ENCODE peak calls at places on chromosome 15, in nine cellular contexts. One of them, this sample, is unnamed.

GRCh38 chr15:66830358-66830757 is 128.3 kb downstream of the SMAD6 start:
- DNase-seq in heart left ventricle: peak; percentile 86
- DNase-seq in A549: peak; percentile 32
- DNase-seq in esophagus squamous epithelium: no peak
- DNase-seq in fibroblast of pulmonary artery: peak; percentile 70
- DNase-seq in choroid plexus epithelial cell: peak; percentile 51
- DNase-seq in colonic mucosa: no peak
- DNase-seq in GM12878: no peak
- DNase-seq in upper lobe of right lung: peak; percentile 57
- DNase-seq in this sample: peak; percentile 93

GRCh38 chr15:32029862-32030781 is at the start of gene CHRNA7:
- DNase-seq in heart left ventricle: peak; percentile 72
- DNase-seq in A549: peak; percentile 63
- DNase-seq in esophagus squamous epithelium: no peak
- DNase-seq in fibroblast of pulmonary artery: peak; percentile 6
- DNase-seq in choroid plexus epithelial cell: peak; percentile 4
- DNase-seq in colonic mucosa: peak; percentile 70
- DNase-seq in GM12878: no peak
- DNase-seq in upper lobe of right lung: peak; percentile 86
- DNase-seq in this sample: peak; percentile 27

GRCh38 chr15:95227235-95227634 is 995.9 kb downstream of the MCTP2 start:
- DNase-seq in heart left ventricle: no peak
- DNase-seq in A549: no peak
- DNase-seq in esophagus squamous epithelium: no peak
- DNase-seq in fibroblast of pulmonary artery: no peak
- DNase-seq in choroid plexus epithelial cell: no peak
- DNase-seq in colonic mucosa: no peak
- DNase-seq in GM12878: no peak
- DNase-seq in upper lobe of right lung: no peak
- DNase-seq in this sample: peak; percentile 89

GRCh38 chr15:65163041-65163440 is 22.1 kb downstream of the CLPX start:
- DNase-seq in heart left ventricle: no peak
- DNase-seq in A549: no peak
- DNase-seq in esophagus squamous epithelium: no peak
- DNase-seq in fibroblast of pulmonary artery: no peak
- DNase-seq in choroid plexus epithelial cell: no peak
- DNase-seq in colonic mucosa: no peak
- DNase-seq in GM12878: no peak
- DNase-seq in upper lobe of right lung: no peak
- DNase-seq in this sample: no peak

GRCh38 chr15:52227456-52227855 is 36.3 kb upstream of the GNB5 start:
- DNase-seq in heart left ventricle: peak; percentile 58
- DNase-seq in A549: peak; percentile 87
- DNase-seq in esophagus squamous epithelium: no peak
- DNase-seq in fibroblast of pulmonary artery: peak; percentile 91
- DNase-seq in choroid plexus epithelial cell: peak; percentile 94
- DNase-seq in colonic mucosa: peak; percentile 71
- DNase-seq in GM12878: peak; percentile 66
- DNase-seq in upper lobe of right lung: no peak
- DNase-seq in this sample: peak; percentile 89

GRCh38 chr15:34795267-34796081 is at the start of gene ACTC1:
- DNase-seq in heart left ventricle: peak; percentile 94
- DNase-seq in A549: peak; percentile 21
- DNase-seq in esophagus squamous epithelium: no peak
- DNase-seq in fibroblast of pulmonary artery: peak; percentile 39
- DNase-seq in choroid plexus epithelial cell: peak; percentile 37
- DNase-seq in colonic mucosa: no peak
- DNase-seq in GM12878: no peak
- DNase-seq in upper lobe of right lung: peak; percentile 69
- DNase-seq in this sample: peak; percentile 54

GRCh38 chr15:68924866-68925599 is 5.3 kb upstream of the SPESP1 start:
- DNase-seq in heart left ventricle: peak; percentile 78
- DNase-seq in A549: peak; percentile 78
- DNase-seq in esophagus squamous epithelium: no peak
- DNase-seq in fibroblast of pulmonary artery: peak; percentile 79
- DNase-seq in choroid plexus epithelial cell: peak; percentile 87
- DNase-seq in colonic mucosa: peak; percentile 65
- DNase-seq in GM12878: peak; percentile 20
- DNase-seq in upper lobe of right lung: peak; percentile 82
- DNase-seq in this sample: peak; percentile 76

GRCh38 chr15:62958528-62958927 is 84.0 kb upstream of the TPM1 start:
- DNase-seq in heart left ventricle: peak; percentile 69
- DNase-seq in A549: no peak
- DNase-seq in esophagus squamous epithelium: no peak
- DNase-seq in fibroblast of pulmonary artery: no peak
- DNase-seq in choroid plexus epithelial cell: no peak
- DNase-seq in colonic mucosa: no peak
- DNase-seq in GM12878: no peak
- DNase-seq in upper lobe of right lung: no peak
- DNase-seq in this sample: no peak

GRCh38 chr15:27327467-27328045 is 356.6 kb downstream of the GABRG3 start:
- DNase-seq in heart left ventricle: no peak
- DNase-seq in A549: no peak
- DNase-seq in esophagus squamous epithelium: no peak
- DNase-seq in fibroblast of pulmonary artery: no peak
- DNase-seq in choroid plexus epithelial cell: no peak
- DNase-seq in colonic mucosa: no peak
- DNase-seq in GM12878: no peak
- DNase-seq in upper lobe of right lung: no peak
- DNase-seq in this sample: no peak

GRCh38 chr15:75067123-75067854 is 43.9 kb downstream of the PPCDC start:
- DNase-seq in heart left ventricle: no peak
- DNase-seq in A549: no peak
- DNase-seq in esophagus squamous epithelium: no peak
- DNase-seq in fibroblast of pulmonary artery: peak; percentile 41
- DNase-seq in choroid plexus epithelial cell: peak; percentile 62
- DNase-seq in colonic mucosa: no peak
- DNase-seq in GM12878: no peak
- DNase-seq in upper lobe of right lung: no peak
- DNase-seq in this sample: peak; percentile 59
- H3K4me3 ChIP-seq in heart left ventricle: no peak overlapping the region
- H3K4me3 ChIP-seq in A549: no peak overlapping the region
- H3K4me3 ChIP-seq in esophagus squamous epithelium: no peak overlapping the region
- H3K4me3 ChIP-seq in fibroblast of pulmonary artery: no peak overlapping the region
- H3K4me3 ChIP-seq in choroid plexus epithelial cell: no peak overlapping the region
- H3K4me3 ChIP-seq in colonic mucosa: no peak overlapping the region
- H3K4me3 ChIP-seq in GM12878: no peak overlapping the region
- H3K4me3 ChIP-seq in upper lobe of right lung: no peak overlapping the region
- H3K4me3 ChIP-seq in this sample: no peak overlapping the region

DNA sequence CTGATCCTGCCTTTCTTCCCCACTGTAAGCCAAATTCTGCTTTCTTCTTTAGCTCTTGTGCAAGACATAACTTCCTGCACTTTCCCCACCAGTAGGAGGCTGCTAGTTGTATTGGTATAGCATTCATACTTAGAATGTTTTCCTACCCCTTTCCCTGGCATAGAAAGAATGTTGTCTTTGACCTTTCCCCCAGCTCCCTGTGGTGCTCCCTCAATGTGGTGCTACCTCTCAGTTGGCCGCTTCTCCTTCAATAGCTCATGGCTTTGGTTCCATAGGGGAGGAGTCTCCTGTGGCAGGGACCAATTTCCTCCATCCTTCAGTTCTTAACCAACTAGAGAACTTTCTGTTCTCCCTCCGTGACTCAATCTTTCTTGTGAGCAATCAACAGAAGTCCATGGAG is 67.5 kb upstream of the AKAP13 start:
- DNase-seq in heart left ventricle: no peak
- DNase-seq in A549: no peak
- DNase-seq in esophagus squamous epithelium: no peak
- DNase-seq in fibroblast of pulmonary artery: peak; percentile 76
- DNase-seq in choroid plexus epithelial cell: peak; percentile 96
- DNase-seq in colonic mucosa: no peak
- DNase-seq in GM12878: no peak
- DNase-seq in upper lobe of right lung: no peak
- DNase-seq in this sample: no peak
- TF ChIP-seq CTCF in heart left ventricle: no peak
- TF ChIP-seq CTCF in A549: no peak
- TF ChIP-seq CTCF in esophagus squamous epithelium: no peak
- TF ChIP-seq CTCF in fibroblast of pulmonary artery: peak; percentile 57
- TF ChIP-seq CTCF in choroid plexus epithelial cell: peak; percentile 62
- TF ChIP-seq CTCF in colonic mucosa: no peak
- TF ChIP-seq CTCF in GM12878: peak; percentile 20
- TF ChIP-seq CTCF in upper lobe of right lung: peak; percentile 5
- TF ChIP-seq CTCF in this sample: peak; percentile 9

GRCh38 chr15:80058044-80058443 is 1.4 kb upstream of the ZFAND6 start:
- DNase-seq in heart left ventricle: no peak
- DNase-seq in A549: no peak
- DNase-seq in esophagus squamous epithelium: no peak
- DNase-seq in fibroblast of pulmonary artery: no peak
- DNase-seq in choroid plexus epithelial cell: no peak
- DNase-seq in colonic mucosa: no peak
- DNase-seq in GM12878: no peak
- DNase-seq in upper lobe of right lung: no peak
- DNase-seq in this sample: no peak

GRCh38 chr15:80066912-80067311 is 7.4 kb downstream of the ZFAND6 start:
- DNase-seq in heart left ventricle: no peak
- DNase-seq in A549: no peak
- DNase-seq in esophagus squamous epithelium: no peak
- DNase-seq in fibroblast of pulmonary artery: no peak
- DNase-seq in choroid plexus epithelial cell: no peak
- DNase-seq in colonic mucosa: no peak
- DNase-seq in GM12878: no peak
- DNase-seq in upper lobe of right lung: no peak
- DNase-seq in this sample: no peak

GRCh38 chr15:80059786-80060489 is 462 bp downstream of the ZFAND6 start:
- DNase-seq in heart left ventricle: no peak
- DNase-seq in A549: peak; percentile 62
- DNase-seq in esophagus squamous epithelium: no peak
- DNase-seq in fibroblast of pulmonary artery: peak; percentile 22
- DNase-seq in choroid plexus epithelial cell: peak; percentile 33
- DNase-seq in colonic mucosa: peak; percentile 49
- DNase-seq in GM12878: no peak
- DNase-seq in upper lobe of right lung: no peak
- DNase-seq in this sample: peak; percentile 55

GRCh38 chr15:80058851-80059785 is at the start of gene ZFAND6:
- DNase-seq in heart left ventricle: peak; percentile 97
- DNase-seq in A549: peak; percentile 94
- DNase-seq in esophagus squamous epithelium: peak; percentile 71
- DNase-seq in fibroblast of pulmonary artery: peak; percentile 91
- DNase-seq in choroid plexus epithelial cell: peak; percentile 94
- DNase-seq in colonic mucosa: peak; percentile 97
- DNase-seq in GM12878: peak; percentile 74
- DNase-seq in upper lobe of right lung: peak; percentile 98
- DNase-seq in this sample: peak; percentile 96

GRCh38 chr15:80061581-80061980 is 2.1 kb downstream of the ZFAND6 start:
- DNase-seq in heart left ventricle: no peak
- DNase-seq in A549: no peak
- DNase-seq in esophagus squamous epithelium: no peak
- DNase-seq in fibroblast of pulmonary artery: peak; percentile 31
- DNase-seq in choroid plexus epithelial cell: peak; percentile 61
- DNase-seq in colonic mucosa: no peak
- DNase-seq in GM12878: no peak
- DNase-seq in upper lobe of right lung: no peak
- DNase-seq in this sample: peak; percentile 26
- H3K4me3 ChIP-seq in heart left ventricle: peak overlapping the region; percentile 95
- H3K4me3 ChIP-seq in A549: peak overlapping the region; percentile 80
- H3K4me3 ChIP-seq in esophagus squamous epithelium: no peak overlapping the region
- H3K4me3 ChIP-seq in fibroblast of pulmonary artery: peak overlapping the region; percentile 68
- H3K4me3 ChIP-seq in choroid plexus epithelial cell: peak overlapping the region; percentile 72
- H3K4me3 ChIP-seq in colonic mucosa: peak overlapping the region; percentile 85
- H3K4me3 ChIP-seq in GM12878: peak overlapping the region; percentile 98
- H3K4me3 ChIP-seq in upper lobe of right lung: peak overlapping the region; percentile 65
- H3K4me3 ChIP-seq in this sample: peak overlapping the region; percentile 66

DNA sequence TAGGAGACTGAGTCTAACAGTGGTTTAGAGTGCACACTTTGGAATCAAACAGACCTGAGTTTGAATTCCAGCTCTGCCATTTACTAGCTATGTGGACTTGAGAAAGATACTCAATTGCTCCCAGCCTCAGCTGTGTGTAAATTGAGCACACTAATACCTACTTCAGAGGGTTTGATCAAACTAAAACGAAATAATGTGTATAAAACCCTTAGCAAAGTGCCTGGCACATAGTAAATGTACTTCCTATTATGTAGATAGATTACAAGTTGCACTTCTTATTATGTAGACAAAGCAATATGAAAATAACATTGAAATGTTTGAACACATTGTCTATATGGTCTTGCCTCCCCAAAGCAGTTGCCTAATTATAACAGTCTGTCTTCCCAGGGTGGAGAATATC is 180.6 kb downstream of the ANXA2 start:
- DNase-seq in heart left ventricle: no peak
- DNase-seq in A549: no peak
- DNase-seq in esophagus squamous epithelium: no peak
- DNase-seq in fibroblast of pulmonary artery: no peak
- DNase-seq in choroid plexus epithelial cell: no peak
- DNase-seq in colonic mucosa: no peak
- DNase-seq in GM12878: no peak
- DNase-seq in upper lobe of right lung: no peak
- DNase-seq in this sample: no peak
- TF ChIP-seq CTCF in heart left ventricle: no peak
- TF ChIP-seq CTCF in A549: no peak
- TF ChIP-seq CTCF in esophagus squamous epithelium: no peak
- TF ChIP-seq CTCF in fibroblast of pulmonary artery: no peak
- TF ChIP-seq CTCF in choroid plexus epithelial cell: no peak
- TF ChIP-seq CTCF in colonic mucosa: no peak
- TF ChIP-seq CTCF in GM12878: no peak
- TF ChIP-seq CTCF in upper lobe of right lung: no peak
- TF ChIP-seq CTCF in this sample: no peak

GRCh38 chr15:43133429-43134156 is at the start of gene TMEM62:
- DNase-seq in heart left ventricle: peak; percentile 91
- DNase-seq in A549: peak; percentile 68
- DNase-seq in esophagus squamous epithelium: peak; percentile 33
- DNase-seq in fibroblast of pulmonary artery: peak; percentile 50
- DNase-seq in choroid plexus epithelial cell: peak; percentile 28
- DNase-seq in colonic mucosa: peak; percentile 92
- DNase-seq in GM12878: peak; percentile 75
- DNase-seq in upper lobe of right lung: peak; percentile 95
- DNase-seq in this sample: peak; percentile 58
- H3K4me3 ChIP-seq in heart left ventricle: peak within 1 kb of the TSS; percentile 72
- H3K4me3 ChIP-seq in A549: peak within 1 kb of the TSS; percentile 95
- H3K4me3 ChIP-seq in esophagus squamous epithelium: peak within 1 kb of the TSS; percentile 69
- H3K4me3 ChIP-seq in fibroblast of pulmonary artery: peak within 1 kb of the TSS; percentile 73
- H3K4me3 ChIP-seq in choroid plexus epithelial cell: peak within 1 kb of the TSS; percentile 77
- H3K4me3 ChIP-seq in colonic mucosa: peak within 1 kb of the TSS; percentile 98
- H3K4me3 ChIP-seq in GM12878: peak within 1 kb of the TSS; percentile 88
- H3K4me3 ChIP-seq in upper lobe of right lung: peak within 1 kb of the TSS; percentile 76
- H3K4me3 ChIP-seq in this sample: peak within 1 kb of the TSS; percentile 72

This sample was measured in epithelial cell of esophagus.